ENCODE peak calls at places on chromosomes 7 and 10, in eight cellular contexts. D is GM13976, Q is natural killer cell, T is foreskin fibroblast, S is fibroblast of lung, E is RWPE1, X is MCF 10A, Y is epithelial cell of esophagus. F is an unnamed sample.

GRCh38 chr7:157763279-157764000 is 426.6 kb downstream of the DNAJB6 start:
- DNase-seq in S (no peak), T (no peak), Q (no peak), X (no peak), Y (no peak), E (no peak), D (no peak), F (no peak)

GRCh38 chr10:45354261-45354660 is 19.8 kb upstream of the ALOX5 start:
- DNase-seq in D (no peak), E (no peak), Q (no peak), X (no peak), Y (no peak), S (no peak), T (no peak), F (no peak)

GRCh38 chr7:37901236-37901827 is 15.3 kb downstream of the SFRP4 start:
- DNase-seq in T (no peak), E (peak; percentile 13), D (no peak), Q (no peak), S (peak; percentile 65), Y (peak; percentile 21), X (peak; percentile 53), F (no peak)

GRCh38 chr7:26376208-26376917 is 84.7 kb downstream of the SNX10 start:
- DNase-seq in D (peak; percentile 59), E (no peak), T (no peak), Q (peak; percentile 34), Y (no peak), S (no peak), X (no peak), F (no peak)

GRCh38 chr10:103868200-103868599 is 12.8 kb upstream of the SH3PXD2A start:
- DNase-seq in Y (no peak), E (no peak), X (no peak), T (no peak), D (no peak), S (no peak), Q (no peak), F (no peak)

GRCh38 chr10:11245510-11245909 is 227.8 kb downstream of the CELF2 start:
- DNase-seq in E (peak; percentile 4), T (no peak), X (peak; percentile 8), D (peak; percentile 56), S (no peak), Y (peak; percentile 30), Q (no peak), F (no peak)

GRCh38 chr10:57880441-57881301 is 387.0 kb downstream of the IPMK start:
- DNase-seq in D (no peak), E (no peak), S (no peak), Y (peak; percentile 50), T (no peak), X (peak; percentile 61), Q (no peak), F (no peak)

GRCh38 chr10:21807162-21807561 is 196.4 kb downstream of the DNAJC1 start:
- DNase-seq in Y (no peak), D (no peak), T (no peak), Q (no peak), S (no peak), X (no peak), E (no peak), F (no peak)

GRCh38 chr10:87546221-87546620 is 41.5 kb downstream of the MINPP1 start:
- DNase-seq in X (no peak), S (peak; percentile 48), T (no peak), Q (no peak), Y (no peak), D (no peak), E (no peak), F (no peak)

GRCh38 chr10:11344550-11344949 is 266.9 kb downstream of the USP6NL start:
- DNase-seq in X (no peak), Q (no peak), T (no peak), S (no peak), Y (no peak), D (no peak), E (no peak), F (no peak)

GRCh38 chr7:148442933-148443332 is 147.6 kb upstream of the C7orf33 start:
- DNase-seq in S (no peak), Y (no peak), Q (no peak), D (no peak), X (no peak), T (no peak), E (no peak), F (no peak)

GRCh38 chr10:49296826-49297225 is 2.1 kb upstream of the C10orf71 start:
- DNase-seq in Q (no peak), T (no peak), X (no peak), Y (no peak), S (no peak), E (no peak), D (no peak), F (no peak)

GRCh38 chr7:94432799-94433198 is 38.1 kb downstream of the COL1A2 start:
- DNase-seq in X (no peak), E (no peak), Y (no peak), T (no peak), Q (no peak), D (no peak), S (peak; percentile 20), F (no peak)

GRCh38 chr7:111413796-111414195 is 148.5 kb downstream of the IMMP2L start:
- DNase-seq in E (no peak), X (no peak), T (no peak), D (no peak), Y (no peak), Q (no peak), S (no peak), F (no peak)

GRCh38 chr7:111407258-111407657 is 155.0 kb downstream of the IMMP2L start:
- DNase-seq in E (no peak), T (no peak), D (no peak), Y (no peak), Q (no peak), X (no peak), S (no peak), F (no peak)

GRCh38 chr7:111410899-111411298 is 151.4 kb downstream of the IMMP2L start:
- DNase-seq in X (no peak), T (no peak), Q (no peak), S (no peak), D (no peak), E (no peak), Y (no peak), F (no peak)

GRCh38 chr7:111408726-111409125 is 153.6 kb downstream of the IMMP2L start:
- DNase-seq in S (no peak), T (no peak), E (no peak), X (no peak), Q (no peak), Y (no peak), D (no peak), F (no peak)

GRCh38 chr7:111409714-111410422 is 152.4 kb downstream of the IMMP2L start:
- DNase-seq in D (no peak), Y (no peak), E (no peak), X (no peak), Q (no peak), T (peak; percentile 15), S (no peak), F (no peak)
- TF ChIP-seq CTCF in D (no peak), Y (no peak), E (no peak), X (no peak), Q (no peak), T (no peak), S (no peak), F (no peak)

GRCh38 chr10:17249820-17250219 is 21.8 kb downstream of the VIM start:
- DNase-seq in Q (no peak), T (no peak), S (peak; percentile 49), D (no peak), E (peak; percentile 34), Y (peak; percentile 33), X (no peak), F (no peak)
- TF ChIP-seq CTCF in Q (peak; percentile 12), T (peak; percentile 31), S (no peak), D (no peak), E (peak; percentile 37), Y (peak; percentile 41), X (peak; percentile 41), F (peak; percentile 27)

GRCh38 chr7:114860196-114860595 is 61.7 kb upstream of the MDFIC start:
- DNase-seq in D (no peak), Q (no peak), Y (peak; percentile 85), T (no peak), X (no peak), S (no peak), E (peak; percentile 13), F (no peak)

GRCh38 chr7:114862406-114862805 is 59.5 kb upstream of the MDFIC start:
- DNase-seq in D (no peak), E (no peak), T (no peak), Y (no peak), X (no peak), Q (no peak), S (no peak), F (no peak)

GRCh38 chr7:114864278-114864677 is 57.6 kb upstream of the MDFIC start:
- DNase-seq in T (peak; percentile 40), Q (no peak), X (no peak), E (peak; percentile 3), D (no peak), Y (peak; percentile 37), S (peak; percentile 33), F (no peak)

DNA sequence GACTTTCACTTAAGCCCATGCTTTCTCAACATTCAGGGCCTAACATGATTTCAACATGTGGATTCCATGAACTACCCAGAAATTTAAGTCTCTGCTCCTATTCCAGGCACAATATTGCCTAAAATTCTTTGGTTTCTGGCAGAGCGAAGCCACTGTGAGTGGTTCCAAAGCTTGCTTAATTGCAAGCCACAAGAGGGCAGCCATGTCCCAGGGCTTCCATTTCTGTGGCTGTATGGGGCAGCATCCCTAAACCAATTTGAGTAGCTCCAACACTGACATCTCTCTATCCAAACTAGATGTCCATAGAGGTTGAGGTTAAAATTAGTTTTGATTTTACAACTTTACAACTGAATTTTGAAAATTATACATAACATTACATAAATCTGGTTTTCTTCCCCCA is 56.3 kb upstream of the MDFIC start:
- DNase-seq in T (peak; percentile 64), D (peak; percentile 19), E (peak; percentile 42), X (peak; percentile 62), Y (peak; percentile 72), Q (peak; percentile 16), S (peak; percentile 79), F (no peak)
- TF ChIP-seq CTCF in T (peak; percentile 68), D (peak; percentile 59), E (peak; percentile 69), X (peak; percentile 87), Y (peak; percentile 88), Q (peak; percentile 30), S (peak; percentile 75), F (peak; percentile 42)

GRCh38 chr7:38905026-38905759 is 3.8 kb downstream of the VPS41 start:
- DNase-seq in E (no peak), X (no peak), T (no peak), Q (no peak), D (peak; percentile 72), S (no peak), Y (no peak), F (no peak)

GRCh38 chr7:38907066-38907465 is 1.9 kb downstream of the VPS41 start:
- DNase-seq in Y (no peak), E (no peak), D (no peak), S (no peak), X (no peak), T (no peak), Q (no peak), F (no peak)

GRCh38 chr7:38908759-38909335 is at the start of gene VPS41:
- DNase-seq in T (peak; percentile 51), D (peak; percentile 84), Y (peak; percentile 86), S (peak; percentile 72), E (peak; percentile 88), Q (peak; percentile 63), X (peak; percentile 83), F (peak; percentile 74)

DNA sequence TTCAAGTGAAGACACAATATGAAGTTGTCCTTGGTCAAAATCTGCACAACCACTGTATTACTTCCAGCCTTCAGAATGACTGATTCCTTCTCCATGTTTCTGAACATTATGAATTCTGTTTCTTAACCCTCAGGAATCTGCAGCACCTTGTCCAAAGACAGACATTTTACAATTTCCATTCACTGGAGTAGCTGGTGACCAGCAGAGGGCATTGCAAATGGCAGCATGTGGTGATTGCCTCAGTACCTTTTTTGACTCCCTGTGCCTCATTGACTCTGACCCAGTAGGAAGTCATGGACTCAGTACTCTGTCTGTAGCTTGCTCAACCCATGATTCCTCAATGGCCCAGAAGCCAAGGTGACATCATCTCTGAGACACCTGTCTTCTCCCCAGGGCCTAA is 879 bp upstream of the VPS41 start:
- DNase-seq in T (no peak), E (no peak), X (no peak), Q (no peak), D (no peak), Y (peak; percentile 6), S (no peak), F (no peak)
- TF ChIP-seq CTCF in T (peak; percentile 3), E (no peak), X (no peak), Q (no peak), D (no peak), Y (no peak), S (no peak), F (no peak)